ENCODE peak calls at places on chromosomes 1 and 21, in four cellular contexts. Y is hepatocyte, X is Panc1, S is left ventricle myocardium inferior. P is an unnamed sample.

GRCh38 chr1:235533476-235534168 is 29.4 kb upstream of the B3GALNT2 start:
- DNase-seq in S (no peak), Y (no peak), X (no peak), P (no peak)

GRCh38 chr1:64505232-64505943 is 35.5 kb downstream of the CACHD1 start:
- DNase-seq in Y (peak; percentile 68), S (peak; percentile 42), X (no peak), P (peak; percentile 78)

GRCh38 chr21:37153193-37153934 is 80.3 kb downstream of the TTC3 start:
- DNase-seq in X (no peak), Y (peak; percentile 27), S (no peak), P (no peak)

GRCh38 chr1:228338521-228339051 is 68.0 kb downstream of the TRIM11 start:
- DNase-seq in Y (no peak), S (peak; percentile 8), X (no peak), P (no peak)

GRCh38 chr1:243213045-243213787 is 41.9 kb downstream of the CEP170 start:
- DNase-seq in S (no peak), Y (peak; percentile 6), X (no peak), P (no peak)

GRCh38 chr1:9075023-9075422 is 5.6 kb upstream of the SLC2A5 start:
- DNase-seq in S (no peak), X (no peak), Y (no peak), P (no peak)

GRCh38 chr1:19398309-19398760 is 86.2 kb downstream of the SLC66A1 start:
- DNase-seq in X (no peak), Y (peak; percentile 58), S (no peak), P (no peak)

GRCh38 chr1:101618900-101619299 is 377.8 kb downstream of the OLFM3 start:
- DNase-seq in X (no peak), Y (no peak), S (no peak), P (no peak)

GRCh38 chr1:44305962-44306422 is 49.1 kb downstream of the ERI3 start:
- DNase-seq in X (no peak), S (no peak), Y (no peak), P (no peak)

GRCh38 chr1:200206340-200206739 is 178.8 kb downstream of the NR5A2 start:
- DNase-seq in S (no peak), Y (no peak), X (no peak), P (no peak)

GRCh38 chr1:232364654-232365382 is 265.1 kb downstream of the SIPA1L2 start:
- DNase-seq in X (no peak), Y (no peak), S (no peak), P (no peak)

GRCh38 chr1:193275773-193276172 is 89.4 kb upstream of the B3GALT2 start:
- DNase-seq in Y (no peak), S (no peak), X (no peak), P (no peak)

GRCh38 chr1:92965003-92965402 is 3.7 kb upstream of the DIPK1A start:
- DNase-seq in S (no peak), X (no peak), Y (no peak), P (no peak)

GRCh38 chr1:87463917-87464565 is 135.4 kb downstream of the LMO4 start:
- DNase-seq in S (no peak), X (no peak), Y (no peak), P (no peak)

GRCh38 chr1:51086496-51087271 is 15.3 kb upstream of the C1orf185 start:
- DNase-seq in X (no peak), Y (no peak), S (no peak), P (no peak)

GRCh38 chr1:222048030-222048632 is 306.2 kb upstream of the DUSP10 start:
- DNase-seq in Y (no peak), X (no peak), S (no peak), P (no peak)

GRCh38 chr1:157834430-157834829 is 7.2 kb downstream of the CD5L start:
- DNase-seq in Y (no peak), X (no peak), S (no peak), P (no peak)

GRCh38 chr1:47643506-47644215 is 205.8 kb downstream of the FOXD2 start:
- DNase-seq in X (no peak), Y (peak; percentile 57), S (no peak), P (no peak)

GRCh38 chr1:31372051-31372450 is 825 bp downstream of the FABP3 start:
- DNase-seq in S (no peak), Y (no peak), X (no peak), P (no peak)

GRCh38 chr1:147080013-147080661 is 92.1 kb downstream of the PRKAB2 start:
- DNase-seq in S (no peak), X (no peak), Y (no peak), P (peak; percentile 65)

GRCh38 chr1:161736332-161736969 is 13.1 kb upstream of the DUSP12 start:
- DNase-seq in S (no peak), Y (no peak), X (no peak), P (no peak)

GRCh38 chr21:17612023-17612564 is 607 bp downstream of the BTG3 start:
- DNase-seq in S (peak; percentile 22), X (no peak), Y (peak; percentile 63), P (peak; percentile 82)

GRCh38 chr1:42456754-42457089 is 379 bp downstream of the PPCS start:
- DNase-seq in Y (peak; percentile 77), X (no peak), S (no peak), P (no peak)

GRCh38 chr1:36533897-36534296 is 51.2 kb upstream of the CSF3R start:
- DNase-seq in Y (no peak), S (no peak), X (no peak), P (no peak)

GRCh38 chr1:15236226-15237145 is 10.5 kb upstream of the FHAD1 start:
- DNase-seq in S (no peak), Y (no peak), X (no peak), P (no peak)

GRCh38 chr1:69645477-69645876 is 77.8 kb downstream of the LRRC7 start:
- DNase-seq in S (no peak), Y (no peak), X (no peak), P (no peak)

GRCh38 chr1:198019126-198019525 is 102.0 kb downstream of the LHX9 start:
- DNase-seq in S (no peak), Y (no peak), X (no peak), P (no peak)

GRCh38 chr1:168136709-168137514 is at the start of gene GPR161:
- DNase-seq in Y (peak; percentile 73), S (peak; percentile 65), X (no peak), P (peak; percentile 77)

GRCh38 chr1:21550866-21551475 is 41.7 kb downstream of the ALPL start:
- DNase-seq in Y (no peak), X (no peak), S (no peak), P (no peak)

GRCh38 chr1:97202981-97203380 is 481.4 kb downstream of the PTBP2 start:
- DNase-seq in X (no peak), S (no peak), Y (no peak), P (no peak)

GRCh38 chr1:26072305-26072704 is 4.9 kb upstream of the TRIM63 start:
- DNase-seq in S (peak; percentile 65), Y (no peak), X (no peak), P (no peak)

GRCh38 chr1:178241837-178242236 is 147.9 kb downstream of the RASAL2 start:
- DNase-seq in X (no peak), S (no peak), Y (no peak), P (no peak)

GRCh38 chr1:43271186-43272118 is 1.7 kb downstream of the TMEM125 start:
- DNase-seq in Y (no peak), X (no peak), S (no peak), P (peak; percentile 50)

GRCh38 chr1:167601442-167602380 is 28.3 kb upstream of the RCSD1 start:
- DNase-seq in Y (no peak), S (peak; percentile 40), X (no peak), P (peak; percentile 80)

GRCh38 chr1:167219646-167220536 is 795 bp upstream of the POU2F1 start:
- DNase-seq in Y (peak; percentile 91), S (peak; percentile 83), X (no peak), P (peak; percentile 93)

DNA sequence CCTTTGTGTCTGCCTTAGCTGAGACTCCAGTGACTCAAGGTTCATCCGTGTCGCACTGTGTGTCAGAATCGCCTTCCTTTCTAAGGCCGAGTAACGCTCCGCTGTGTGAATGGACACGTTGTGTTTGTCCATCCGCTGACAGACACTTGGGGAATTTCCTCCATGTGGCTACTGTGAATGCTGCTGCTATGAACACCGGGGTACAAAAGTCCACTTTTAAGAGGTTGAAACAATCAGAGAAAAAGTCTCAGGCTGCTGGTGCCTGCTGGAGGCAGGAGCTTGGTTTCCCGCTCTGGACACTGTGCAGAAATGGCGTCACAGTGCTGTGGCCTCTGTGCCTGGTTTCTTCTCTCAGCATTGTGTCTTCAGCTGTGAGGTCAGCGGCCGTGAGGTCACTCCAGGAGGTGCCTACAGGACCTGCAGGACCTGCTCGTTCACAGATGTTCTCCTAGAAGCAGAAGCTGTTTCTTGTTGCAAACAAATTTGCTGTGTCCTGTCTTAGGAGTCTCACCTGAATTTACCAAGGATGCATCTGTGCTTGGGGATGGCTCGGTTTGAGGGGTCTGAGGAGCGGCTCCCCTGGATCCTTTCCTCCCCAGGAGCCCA is 34.2 kb downstream of the KRTAP10-1 start:
- DNase-seq in Y (peak; percentile 73), S (no peak), X (no peak), P (no peak)
- H3K4me1 ChIP-seq in Y (peaks cover 7% of the 10 kb centered on the region), S (peaks cover 11% of the 10 kb centered on the region), X (no peaks in the 10 kb centered on the region), P (no peaks in the 10 kb centered on the region)

GRCh38 chr1:182029379-182030331 is 31.9 kb downstream of the ZNF648 start:
- DNase-seq in Y (peak; percentile 99), S (peak; percentile 97), X (peak; percentile 42), P (peak; percentile 99)
- H3K27me3 ChIP-seq in Y (no peaks in the 10 kb centered on the region), S (no peaks in the 10 kb centered on the region), X (no peaks in the 10 kb centered on the region), P (no peaks in the 10 kb centered on the region)

GRCh38 chr1:24418898-24419628 is 3.5 kb downstream of the NIPAL3 start:
- DNase-seq in X (no peak), S (no peak), Y (no peak), P (peak; percentile 85)
- H3K4me1 ChIP-seq in X (peaks cover 17% of the 10 kb centered on the region), S (peaks cover 42% of the 10 kb centered on the region), Y (peaks cover 16% of the 10 kb centered on the region), P (peaks cover 19% of the 10 kb centered on the region)

GRCh38 chr1:37662031-37662755 is 27.5 kb upstream of the RSPO1 start:
- DNase-seq in Y (no peak), X (no peak), S (no peak), P (no peak)

GRCh38 chr1:37658486-37658885 is 23.8 kb upstream of the RSPO1 start:
- DNase-seq in S (no peak), X (no peak), Y (no peak), P (no peak)

GRCh38 chr1:37660646-37661045 is 26.0 kb upstream of the RSPO1 start:
- DNase-seq in X (no peak), Y (no peak), S (no peak), P (no peak)

GRCh38 chr1:37663426-37664000 is 28.8 kb upstream of the CDCA8 start:
- DNase-seq in S (no peak), X (no peak), Y (no peak), P (no peak)

DNA sequence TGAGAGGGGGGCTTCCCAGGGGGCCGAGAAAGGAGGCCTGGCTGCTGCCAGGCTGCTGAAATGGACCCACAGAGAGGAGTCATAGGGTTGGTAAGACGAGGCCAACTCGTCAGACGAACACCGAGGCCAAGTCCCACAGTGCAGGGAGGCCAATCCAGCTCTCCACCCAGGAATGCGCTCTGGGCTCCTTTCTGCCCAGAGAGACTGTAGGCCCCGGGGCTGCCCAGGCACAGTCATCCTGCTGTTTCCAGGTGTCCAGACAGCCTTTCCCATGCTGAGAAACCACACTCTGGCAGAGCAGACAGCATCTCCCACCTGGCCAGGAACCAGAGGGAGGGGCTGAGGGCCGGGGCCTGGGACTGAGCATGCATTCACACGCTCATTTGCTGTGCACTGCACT is 26.7 kb upstream of the RSPO1 start:
- DNase-seq in Y (no peak), X (no peak), S (no peak), P (no peak)
- H3K27me3 ChIP-seq in Y (peaks cover 11% of the 10 kb centered on the region), X (no peaks in the 10 kb centered on the region), S (peaks cover 89% of the 10 kb centered on the region), P (no peaks in the 10 kb centered on the region)

GRCh38 chr1:164614316-164614715 is 55.3 kb downstream of the PBX1 start:
- DNase-seq in X (no peak), S (no peak), Y (no peak), P (no peak)
- H3K4me1 ChIP-seq in X (no peaks in the 10 kb centered on the region), S (peaks cover 95% of the 10 kb centered on the region), Y (peaks cover 31% of the 10 kb centered on the region), P (peaks cover 24% of the 10 kb centered on the region)

GRCh38 chr1:13900583-13900982 is 200.6 kb downstream of the PRDM2 start:
- DNase-seq in X (no peak), Y (no peak), S (no peak), P (no peak)
- H3K27me3 ChIP-seq in X (no peaks in the 10 kb centered on the region), Y (peaks cover 1% of the 10 kb centered on the region), S (peaks cover 56% of the 10 kb centered on the region), P (peaks cover 5% of the 10 kb centered on the region)